ENCODE peak calls at places on chromosome 12, in four cellular contexts. One of them, this sample, is unnamed.

GRCh38 chr12:47234576-47235141 is 154.9 kb upstream of the AMIGO2 start:
- DNase-seq in SW 1271: no peak
- DNase-seq in GM20000: no peak
- DNase-seq in HT1080: no peak
- DNase-seq in this sample: no peak

GRCh38 chr12:65827827-65828231 is 3.5 kb downstream of the HMGA2 start:
- DNase-seq in SW 1271: peak; percentile 21
- DNase-seq in HT1080: no peak
- DNase-seq in GM20000: no peak
- DNase-seq in this sample: no peak

GRCh38 chr12:64900540-64900939 is 76.1 kb downstream of the TBC1D30 start:
- DNase-seq in GM20000: no peak
- DNase-seq in SW 1271: no peak
- DNase-seq in HT1080: peak; percentile 73
- DNase-seq in this sample: no peak

GRCh38 chr12:2057041-2057792 is 4.4 kb downstream of the CACNA1C start:
- DNase-seq in GM20000: peak; percentile 55
- DNase-seq in HT1080: peak; percentile 15
- DNase-seq in SW 1271: peak; percentile 34
- DNase-seq in this sample: peak; percentile 34

GRCh38 chr12:111826316-111826715 is 15.7 kb upstream of the MAPKAPK5 start:
- DNase-seq in HT1080: no peak
- DNase-seq in SW 1271: no peak
- DNase-seq in GM20000: no peak
- DNase-seq in this sample: no peak

GRCh38 chr12:122129131-122129530 is 44.9 kb downstream of the IL31 start:
- DNase-seq in HT1080: no peak
- DNase-seq in GM20000: no peak
- DNase-seq in SW 1271: no peak
- DNase-seq in this sample: no peak

GRCh38 chr12:107329569-107330324 is 236.4 kb upstream of the CRY1 start:
- DNase-seq in GM20000: no peak
- DNase-seq in HT1080: no peak
- DNase-seq in SW 1271: no peak
- DNase-seq in this sample: no peak

GRCh38 chr12:22018860-22019259 is 27.2 kb upstream of the CMAS start:
- DNase-seq in SW 1271: peak; percentile 45
- DNase-seq in GM20000: no peak
- DNase-seq in HT1080: no peak
- DNase-seq in this sample: no peak

GRCh38 chr12:12008931-12009611 is 61.7 kb upstream of the BCL2L14 start:
- DNase-seq in HT1080: peak; percentile 97
- DNase-seq in SW 1271: no peak
- DNase-seq in GM20000: no peak
- DNase-seq in this sample: no peak

GRCh38 chr12:88325076-88325827 is 183.1 kb downstream of the TMTC3 start:
- DNase-seq in SW 1271: no peak
- DNase-seq in GM20000: no peak
- DNase-seq in HT1080: peak; percentile 97
- DNase-seq in this sample: no peak

GRCh38 chr12:63321373-63321772 is 170.4 kb upstream of the AVPR1A start:
- DNase-seq in GM20000: no peak
- DNase-seq in HT1080: no peak
- DNase-seq in SW 1271: no peak
- DNase-seq in this sample: no peak

GRCh38 chr12:51868821-51869489 is 18.9 kb upstream of the ANKRD33 start:
- DNase-seq in GM20000: no peak
- DNase-seq in HT1080: no peak
- DNase-seq in SW 1271: no peak
- DNase-seq in this sample: no peak

GRCh38 chr12:89070603-89071002 is 281.7 kb downstream of the DUSP6 start:
- DNase-seq in GM20000: no peak
- DNase-seq in SW 1271: no peak
- DNase-seq in HT1080: no peak
- DNase-seq in this sample: no peak

GRCh38 chr12:130420071-130420470 is 82.4 kb downstream of the PIWIL1 start:
- DNase-seq in SW 1271: no peak
- DNase-seq in HT1080: no peak
- DNase-seq in GM20000: no peak
- DNase-seq in this sample: no peak

GRCh38 chr12:80273144-80273543 is 170.9 kb upstream of the PTPRQ start:
- DNase-seq in GM20000: no peak
- DNase-seq in HT1080: no peak
- DNase-seq in SW 1271: no peak
- DNase-seq in this sample: no peak

GRCh38 chr12:30973830-30974229 is 47.3 kb downstream of the TSPAN11 start:
- DNase-seq in GM20000: no peak
- DNase-seq in SW 1271: no peak
- DNase-seq in HT1080: no peak
- DNase-seq in this sample: no peak

GRCh38 chr12:19744760-19745218 is 305.5 kb downstream of the AEBP2 start:
- DNase-seq in SW 1271: no peak
- DNase-seq in HT1080: peak; percentile 7
- DNase-seq in GM20000: no peak
- DNase-seq in this sample: no peak